ENCODE peak calls at places on chromosomes 7 and 10, in five cellular contexts. One of them, this sample, is unnamed.
A peak's percentile ranks its signal among the peaks of the same experiment; 100 is the strongest.

GRCh38 chr7:33399528-33400213 is 270.3 kb downstream of the BBS9 start:
- DNase-seq in fibroblast of villous mesenchyme: no peak
- DNase-seq in fibroblast of the conjunctiva: no peak
- DNase-seq in neural crest cell: no peak
- DNase-seq in Panc1: no peak
- DNase-seq in this sample: no peak

GRCh38 chr7:123797673-123798526 is 47.1 kb upstream of the HYAL4 start:
- DNase-seq in fibroblast of villous mesenchyme: peak; percentile 86
- DNase-seq in fibroblast of the conjunctiva: peak; percentile 46
- DNase-seq in neural crest cell: no peak
- DNase-seq in Panc1: peak; percentile 62
- DNase-seq in this sample: peak; percentile 93

GRCh38 chr7:116443646-116444045 is 55.9 kb upstream of the CAV2 start:
- DNase-seq in fibroblast of villous mesenchyme: no peak
- DNase-seq in fibroblast of the conjunctiva: no peak
- DNase-seq in neural crest cell: no peak
- DNase-seq in Panc1: no peak
- DNase-seq in this sample: no peak

GRCh38 chr10:32377458-32378370 is 30.8 kb upstream of the EPC1 start:
- DNase-seq in fibroblast of villous mesenchyme: peak; percentile 52
- DNase-seq in fibroblast of the conjunctiva: no peak
- DNase-seq in neural crest cell: no peak
- DNase-seq in Panc1: no peak
- DNase-seq in this sample: peak; percentile 33

GRCh38 chr7:102832694-102833093 is 80.1 kb upstream of the LRRC17 start:
- DNase-seq in fibroblast of villous mesenchyme: no peak
- DNase-seq in fibroblast of the conjunctiva: no peak
- DNase-seq in neural crest cell: no peak
- DNase-seq in Panc1: no peak
- DNase-seq in this sample: no peak

GRCh38 chr7:51029586-51030230 is 247.0 kb upstream of the GRB10 start:
- DNase-seq in fibroblast of villous mesenchyme: peak; percentile 95
- DNase-seq in fibroblast of the conjunctiva: peak; percentile 66
- DNase-seq in neural crest cell: no peak
- DNase-seq in Panc1: no peak
- DNase-seq in this sample: no peak

GRCh38 chr7:100167912-100168323 is 499 bp downstream of the GAL3ST4 start:
- DNase-seq in fibroblast of villous mesenchyme: no peak
- DNase-seq in fibroblast of the conjunctiva: no peak
- DNase-seq in neural crest cell: no peak
- DNase-seq in Panc1: no peak
- DNase-seq in this sample: no peak

GRCh38 chr10:62054825-62055224 is 153.3 kb downstream of the ARID5B start:
- DNase-seq in fibroblast of villous mesenchyme: no peak
- DNase-seq in fibroblast of the conjunctiva: no peak
- DNase-seq in neural crest cell: no peak
- DNase-seq in Panc1: no peak
- DNase-seq in this sample: no peak

GRCh38 chr7:103051520-103051919 is 23.1 kb downstream of the FBXL13 start:
- DNase-seq in fibroblast of villous mesenchyme: no peak
- DNase-seq in fibroblast of the conjunctiva: no peak
- DNase-seq in neural crest cell: no peak
- DNase-seq in Panc1: no peak
- DNase-seq in this sample: no peak

GRCh38 chr7:45704683-45705016 is 130.5 kb downstream of the ADCY1 start:
- DNase-seq in fibroblast of villous mesenchyme: no peak
- DNase-seq in fibroblast of the conjunctiva: no peak
- DNase-seq in neural crest cell: no peak
- DNase-seq in Panc1: no peak
- DNase-seq in this sample: no peak

GRCh38 chr10:28279878-28280277 is 23.0 kb downstream of the MPP7 start:
- DNase-seq in fibroblast of villous mesenchyme: no peak
- DNase-seq in fibroblast of the conjunctiva: no peak
- DNase-seq in neural crest cell: no peak
- DNase-seq in Panc1: no peak
- DNase-seq in this sample: no peak

GRCh38 chr10:22629843-22630228 is 84.5 kb downstream of the PIP4K2A start:
- DNase-seq in fibroblast of villous mesenchyme: no peak
- DNase-seq in fibroblast of the conjunctiva: no peak
- DNase-seq in neural crest cell: no peak
- DNase-seq in Panc1: no peak
- DNase-seq in this sample: no peak

GRCh38 chr7:25032774-25033743 is 53.1 kb upstream of the OSBPL3 start:
- DNase-seq in fibroblast of villous mesenchyme: no peak
- DNase-seq in fibroblast of the conjunctiva: no peak
- DNase-seq in neural crest cell: no peak
- DNase-seq in Panc1: no peak
- DNase-seq in this sample: no peak

GRCh38 chr10:13797171-13797570 is 210.4 kb downstream of the PRPF18 start:
- DNase-seq in fibroblast of villous mesenchyme: no peak
- DNase-seq in fibroblast of the conjunctiva: no peak
- DNase-seq in neural crest cell: no peak
- DNase-seq in Panc1: no peak
- DNase-seq in this sample: no peak

GRCh38 chr7:137791947-137792346 is 54.8 kb downstream of the DGKI start:
- DNase-seq in fibroblast of villous mesenchyme: no peak
- DNase-seq in fibroblast of the conjunctiva: no peak
- DNase-seq in neural crest cell: no peak
- DNase-seq in Panc1: no peak
- DNase-seq in this sample: no peak

GRCh38 chr7:28953628-28954027 is 4.5 kb downstream of the TRIL start:
- DNase-seq in fibroblast of villous mesenchyme: peak; percentile 93
- DNase-seq in fibroblast of the conjunctiva: no peak
- DNase-seq in neural crest cell: peak; percentile 28
- DNase-seq in Panc1: no peak
- DNase-seq in this sample: peak; percentile 56

GRCh38 chr10:71213127-71213616 is 802 bp downstream of the UNC5B start:
- DNase-seq in fibroblast of villous mesenchyme: peak; percentile 91
- DNase-seq in fibroblast of the conjunctiva: peak; percentile 39
- DNase-seq in neural crest cell: no peak
- DNase-seq in Panc1: no peak
- DNase-seq in this sample: peak; percentile 55

GRCh38 chr7:2812831-2813230 is 31.3 kb downstream of the GNA12 start:
- DNase-seq in fibroblast of villous mesenchyme: peak; percentile 83
- DNase-seq in fibroblast of the conjunctiva: no peak
- DNase-seq in neural crest cell: no peak
- DNase-seq in Panc1: no peak
- DNase-seq in this sample: no peak

GRCh38 chr10:13587367-13587766 is 602 bp downstream of the PRPF18 start:
- DNase-seq in fibroblast of villous mesenchyme: peak; percentile 6
- DNase-seq in fibroblast of the conjunctiva: no peak
- DNase-seq in neural crest cell: no peak
- DNase-seq in Panc1: no peak
- DNase-seq in this sample: no peak

GRCh38 chr7:129037585-129037984 is 17.3 kb downstream of the TNPO3 start:
- DNase-seq in fibroblast of villous mesenchyme: no peak
- DNase-seq in fibroblast of the conjunctiva: no peak
- DNase-seq in neural crest cell: no peak
- DNase-seq in Panc1: no peak
- DNase-seq in this sample: no peak

GRCh38 chr7:151802469-151802846 is 74.5 kb downstream of the PRKAG2 start:
- DNase-seq in fibroblast of villous mesenchyme: no peak
- DNase-seq in fibroblast of the conjunctiva: no peak
- DNase-seq in neural crest cell: no peak
- DNase-seq in Panc1: no peak
- DNase-seq in this sample: no peak

GRCh38 chr7:69880848-69881247 is 282.6 kb downstream of the AUTS2 start:
- DNase-seq in fibroblast of villous mesenchyme: no peak
- DNase-seq in fibroblast of the conjunctiva: no peak
- DNase-seq in neural crest cell: no peak
- DNase-seq in Panc1: no peak
- DNase-seq in this sample: no peak

GRCh38 chr10:28678687-28679457 is 1.6 kb downstream of the BAMBI start:
- DNase-seq in fibroblast of villous mesenchyme: peak; percentile 41
- DNase-seq in fibroblast of the conjunctiva: no peak
- DNase-seq in neural crest cell: no peak
- DNase-seq in Panc1: no peak
- DNase-seq in this sample: no peak

GRCh38 chr7:14210075-14210474 is 220.6 kb upstream of the ETV1 start:
- DNase-seq in fibroblast of villous mesenchyme: no peak
- DNase-seq in fibroblast of the conjunctiva: no peak
- DNase-seq in neural crest cell: no peak
- DNase-seq in Panc1: no peak
- DNase-seq in this sample: no peak

GRCh38 chr10:8404721-8405120 is 350.2 kb downstream of the GATA3 start:
- DNase-seq in fibroblast of villous mesenchyme: no peak
- DNase-seq in fibroblast of the conjunctiva: no peak
- DNase-seq in neural crest cell: no peak
- DNase-seq in Panc1: no peak
- DNase-seq in this sample: no peak

GRCh38 chr10:78149193-78149592 is 115.5 kb downstream of the RPS24 start:
- DNase-seq in fibroblast of villous mesenchyme: peak; percentile 11
- DNase-seq in fibroblast of the conjunctiva: no peak
- DNase-seq in neural crest cell: no peak
- DNase-seq in Panc1: no peak
- DNase-seq in this sample: no peak

GRCh38 chr7:2254429-2255144 is 12.6 kb downstream of the NUDT1 start:
- DNase-seq in fibroblast of villous mesenchyme: no peak
- DNase-seq in fibroblast of the conjunctiva: no peak
- DNase-seq in neural crest cell: no peak
- DNase-seq in Panc1: no peak
- DNase-seq in this sample: no peak

GRCh38 chr10:100779329-100779728 is 33.9 kb downstream of the PAX2 start:
- DNase-seq in fibroblast of villous mesenchyme: no peak
- DNase-seq in fibroblast of the conjunctiva: no peak
- DNase-seq in neural crest cell: no peak
- DNase-seq in Panc1: no peak
- DNase-seq in this sample: no peak

GRCh38 chr10:34280599-34281374 is 534.3 kb downstream of the PARD3 start:
- DNase-seq in fibroblast of villous mesenchyme: peak; percentile 98
- DNase-seq in fibroblast of the conjunctiva: peak; percentile 91
- DNase-seq in neural crest cell: no peak
- DNase-seq in Panc1: peak; percentile 54
- DNase-seq in this sample: peak; percentile 96

GRCh38 chr10:101923212-101923611 is 79.6 kb upstream of the KCNIP2 start:
- DNase-seq in fibroblast of villous mesenchyme: no peak
- DNase-seq in fibroblast of the conjunctiva: no peak
- DNase-seq in neural crest cell: no peak
- DNase-seq in Panc1: no peak
- DNase-seq in this sample: no peak

GRCh38 chr7:82506702-82507101 is 63.1 kb upstream of the CACNA2D1 start:
- DNase-seq in fibroblast of villous mesenchyme: peak; percentile 42
- DNase-seq in fibroblast of the conjunctiva: no peak
- DNase-seq in neural crest cell: no peak
- DNase-seq in Panc1: no peak
- DNase-seq in this sample: no peak

This sample was measured in astrocyte of the cerebellum.